ENCODE peak calls at places on chromosomes 12 and 14, in six cellular contexts. J is GM23248; P is activated T-cell treated with anti-CD3 and anti-CD28 coated beads for 1 hour; W is stimulated activated CD8-positive, alpha-beta memory T cell treated with anti-CD3 and anti-CD28 coated beads, Interleukin-7, amount 100 ng/mL, for 48 hours; V is hypothalamus; A is HEK293T. U is an unnamed sample.

GRCh38 chr14:62674833-62675232 is 370.4 kb downstream of the KCNH5 start:
- DNase-seq in A (no peak), J (no peak), W (no peak), P (no peak), V (no peak), U (no peak)

GRCh38 chr12:18966927-18967326 is 162.6 kb upstream of the PLEKHA5 start:
- DNase-seq in V (no peak), W (no peak), J (no peak), A (no peak), P (no peak), U (no peak)

GRCh38 chr14:101087614-101088394 is 184.3 kb upstream of the RTL1 start:
- DNase-seq in W (no peak), J (no peak), V (no peak), A (no peak), P (no peak), U (no peak)

GRCh38 chr12:124448241-124448954 is 119.0 kb downstream of the NCOR2 start:
- DNase-seq in J (no peak), A (no peak), W (no peak), P (no peak), V (no peak), U (no peak)

GRCh38 chr12:104998423-104999346 is 12.6 kb downstream of the NOPCHAP1 start:
- DNase-seq in P (no peak), W (no peak), J (no peak), A (no peak), V (no peak), U (no peak)

GRCh38 chr12:77064891-77065360 is 443 bp downstream of the E2F7 start:
- DNase-seq in J (no peak), A (peak; percentile 51), V (no peak), W (no peak), P (peak; percentile 1), U (no peak)

GRCh38 chr12:9646794-9647622 is 22.5 kb upstream of the CLEC2D start:
- DNase-seq in P (no peak), J (peak; percentile 47), V (no peak), A (no peak), W (no peak), U (no peak)

GRCh38 chr14:65360144-65360784 is 52.3 kb upstream of the FUT8 start:
- DNase-seq in A (no peak), P (no peak), V (no peak), J (no peak), W (no peak), U (no peak)

GRCh38 chr12:107352347-107353081 is 259.2 kb upstream of the CRY1 start:
- DNase-seq in W (peak; percentile 40), P (no peak), V (no peak), J (no peak), A (no peak), U (no peak)

GRCh38 chr14:98949031-98949430 is 323.0 kb downstream of the BCL11B start:
- DNase-seq in W (no peak), A (no peak), V (no peak), P (no peak), J (no peak), U (no peak)

GRCh38 chr14:42110167-42110566 is 503.5 kb downstream of the LRFN5 start:
- DNase-seq in V (no peak), W (no peak), P (no peak), A (peak; percentile 15), J (peak; percentile 82), U (no peak)

GRCh38 chr12:52010152-52010622 is 3.4 kb downstream of the TAMALIN start:
- DNase-seq in P (no peak), V (peak; percentile 76), J (peak; percentile 72), W (no peak), A (peak; percentile 42), U (no peak)

GRCh38 chr14:105413542-105413886 is 6.1 kb upstream of the MTA1 start:
- DNase-seq in P (no peak), J (no peak), W (no peak), V (peak; percentile 53), A (no peak), U (no peak)

GRCh38 chr12:6074979-6075585 is 49.4 kb downstream of the VWF start:
- DNase-seq in V (no peak), P (peak; percentile 12), J (peak; percentile 65), A (no peak), W (peak; percentile 42), U (no peak)

GRCh38 chr12:42756841-42757661 is 167.5 kb upstream of the PRICKLE1 start:
- DNase-seq in V (no peak), J (peak; percentile 92), A (no peak), W (no peak), P (no peak), U (no peak)

GRCh38 chr12:54370218-54370730 is 6.0 kb upstream of the GPR84 start:
- DNase-seq in A (peak; percentile 85), J (peak; percentile 92), P (no peak), W (no peak), V (peak; percentile 70), U (no peak)

GRCh38 chr12:111596985-111597730 is 2.0 kb downstream of the ATXN2 start:
- DNase-seq in A (peak; percentile 48), P (peak; percentile 3), J (peak; percentile 78), V (peak; percentile 17), W (no peak), U (no peak)

GRCh38 chr14:50812856-50813543 is 18.0 kb downstream of the NIN start:
- DNase-seq in A (no peak), J (no peak), W (no peak), P (no peak), V (no peak), U (no peak)

GRCh38 chr12:110458756-110459155 is 8.6 kb upstream of the ARPC3 start:
- DNase-seq in J (no peak), V (no peak), W (no peak), A (no peak), P (no peak), U (no peak)

GRCh38 chr12:67991158-67991557 is 1.9 kb downstream of the IFNG-AS1 start:
- DNase-seq in A (no peak), J (no peak), W (no peak), P (peak; percentile 5), V (no peak), U (no peak)

GRCh38 chr14:70045715-70046535 is 142.8 kb downstream of the SLC8A3 start:
- DNase-seq in P (no peak), V (peak; percentile 60), J (peak; percentile 63), W (no peak), A (peak; percentile 79), U (no peak)

GRCh38 chr14:50924848-50925247 is 19.4 kb downstream of the PYGL start:
- DNase-seq in V (no peak), J (no peak), P (no peak), W (no peak), A (no peak), U (no peak)

GRCh38 chr12:6089041-6089823 is 35.2 kb downstream of the VWF start:
- DNase-seq in A (no peak), W (no peak), P (no peak), J (peak; percentile 84), V (no peak), U (no peak)

GRCh38 chr12:6850796-6851152 is 312 bp downstream of the CDCA3 start:
- DNase-seq in J (no peak), P (no peak), W (no peak), A (no peak), V (no peak), U (no peak)

GRCh38 chr12:104453133-104453532 is 3.6 kb upstream of the CHST11 start:
- DNase-seq in V (no peak), W (no peak), P (no peak), J (no peak), A (no peak), U (no peak)

GRCh38 chr14:22520235-22520634 is 68.8 kb downstream of the DAD1 start:
- DNase-seq in A (no peak), J (peak; percentile 61), V (no peak), W (no peak), P (no peak), U (no peak)

GRCh38 chr12:98973395-98973794 is 328.3 kb downstream of the APAF1 start:
- DNase-seq in A (no peak), J (peak; percentile 54), V (no peak), P (no peak), W (no peak), U (no peak)